ENCODE peak calls at places on chromosomes 3 and 15, in five cellular contexts. One of them, this sample, is unnamed.

GRCh38 chr3:182165234-182165633 is 453.5 kb downstream of the SOX2 start:
- DNase-seq in epithelial cell of esophagus: peak
- DNase-seq in fibroblast of mammary gland: peak
- DNase-seq in foreskin fibroblast: no peak
- DNase-seq in fibroblast of the aortic adventitia: no peak
- DNase-seq in this sample: no peak

GRCh38 chr3:67593761-67594234 is 60.6 kb downstream of the SUCLG2 start:
- DNase-seq in epithelial cell of esophagus: peak
- DNase-seq in fibroblast of mammary gland: peak
- DNase-seq in foreskin fibroblast: peak
- DNase-seq in fibroblast of the aortic adventitia: peak
- DNase-seq in this sample: peak

GRCh38 chr15:68798695-68799094 is 22.0 kb downstream of the ANP32A start:
- DNase-seq in epithelial cell of esophagus: no peak
- DNase-seq in fibroblast of mammary gland: no peak
- DNase-seq in foreskin fibroblast: no peak
- DNase-seq in fibroblast of the aortic adventitia: no peak
- DNase-seq in this sample: no peak

GRCh38 chr3:169980055-169980454 is 13.4 kb downstream of the SEC62 start:
- DNase-seq in epithelial cell of esophagus: peak
- DNase-seq in fibroblast of mammary gland: peak
- DNase-seq in foreskin fibroblast: no peak
- DNase-seq in fibroblast of the aortic adventitia: peak
- DNase-seq in this sample: no peak

GRCh38 chr3:59981377-59981776 is 931.6 kb upstream of the CFAP20DC start:
- DNase-seq in epithelial cell of esophagus: no peak
- DNase-seq in fibroblast of mammary gland: no peak
- DNase-seq in foreskin fibroblast: no peak
- DNase-seq in fibroblast of the aortic adventitia: no peak
- DNase-seq in this sample: no peak

GRCh38 chr3:179071569-179072397 is at the start of gene ZMAT3:
- DNase-seq in epithelial cell of esophagus: peak
- DNase-seq in fibroblast of mammary gland: peak
- DNase-seq in foreskin fibroblast: peak
- DNase-seq in fibroblast of the aortic adventitia: peak
- DNase-seq in this sample: peak

GRCh38 chr3:132723024-132723462 is 834 bp upstream of the NPHP3 start:
- DNase-seq in epithelial cell of esophagus: no peak
- DNase-seq in fibroblast of mammary gland: no peak
- DNase-seq in foreskin fibroblast: no peak
- DNase-seq in fibroblast of the aortic adventitia: no peak
- DNase-seq in this sample: no peak

GRCh38 chr3:49535971-49536874 is 18.1 kb upstream of the BSN start:
- DNase-seq in epithelial cell of esophagus: no peak
- DNase-seq in fibroblast of mammary gland: peak
- DNase-seq in foreskin fibroblast: peak
- DNase-seq in fibroblast of the aortic adventitia: no peak
- DNase-seq in this sample: no peak

GRCh38 chr3:31106204-31106603 is 211.7 kb upstream of the GADL1 start:
- DNase-seq in epithelial cell of esophagus: peak
- DNase-seq in fibroblast of mammary gland: peak
- DNase-seq in foreskin fibroblast: peak
- DNase-seq in fibroblast of the aortic adventitia: peak
- DNase-seq in this sample: peak

GRCh38 chr3:127177226-127177625 is 15.7 kb upstream of the PRR23E start:
- DNase-seq in epithelial cell of esophagus: peak
- DNase-seq in fibroblast of mammary gland: peak
- DNase-seq in foreskin fibroblast: no peak
- DNase-seq in fibroblast of the aortic adventitia: peak
- DNase-seq in this sample: no peak
- TF ChIP-seq CTCF in epithelial cell of esophagus: peak
- TF ChIP-seq CTCF in fibroblast of mammary gland: peak
- TF ChIP-seq CTCF in foreskin fibroblast: no peak
- TF ChIP-seq CTCF in fibroblast of the aortic adventitia: peak
- TF ChIP-seq CTCF in this sample: no peak

GRCh38 chr15:88911766-88912118 is 1.4 kb downstream of the MFGE8 start:
- DNase-seq in epithelial cell of esophagus: peak
- DNase-seq in fibroblast of mammary gland: peak
- DNase-seq in foreskin fibroblast: no peak
- DNase-seq in fibroblast of the aortic adventitia: no peak
- DNase-seq in this sample: no peak
- H3K4me3 ChIP-seq in epithelial cell of esophagus: peak
- H3K4me3 ChIP-seq in fibroblast of mammary gland: peak
- H3K4me3 ChIP-seq in foreskin fibroblast: peak
- H3K4me3 ChIP-seq in fibroblast of the aortic adventitia: peak
- H3K4me3 ChIP-seq in this sample: peak

GRCh38 chr15:55993804-55994539 is 560 bp upstream of the NEDD4 start:
- DNase-seq in epithelial cell of esophagus: peak
- DNase-seq in fibroblast of mammary gland: peak
- DNase-seq in foreskin fibroblast: peak
- DNase-seq in fibroblast of the aortic adventitia: peak
- DNase-seq in this sample: peak

GRCh38 chr15:55992769-55993110 is 672 bp downstream of the NEDD4 start:
- DNase-seq in epithelial cell of esophagus: no peak
- DNase-seq in fibroblast of mammary gland: no peak
- DNase-seq in foreskin fibroblast: no peak
- DNase-seq in fibroblast of the aortic adventitia: peak
- DNase-seq in this sample: no peak

GRCh38 chr15:55990986-55991385 is 2.4 kb downstream of the NEDD4 start:
- DNase-seq in epithelial cell of esophagus: no peak
- DNase-seq in fibroblast of mammary gland: no peak
- DNase-seq in foreskin fibroblast: no peak
- DNase-seq in fibroblast of the aortic adventitia: peak
- DNase-seq in this sample: no peak

GRCh38 chr15:55991841-55992768 is 1.3 kb downstream of the NEDD4 start:
- DNase-seq in epithelial cell of esophagus: no peak
- DNase-seq in fibroblast of mammary gland: peak
- DNase-seq in foreskin fibroblast: no peak
- DNase-seq in fibroblast of the aortic adventitia: peak
- DNase-seq in this sample: no peak

GRCh38 chr15:55993111-55993803 is at the start of gene NEDD4:
- DNase-seq in epithelial cell of esophagus: peak
- DNase-seq in fibroblast of mammary gland: peak
- DNase-seq in foreskin fibroblast: peak
- DNase-seq in fibroblast of the aortic adventitia: peak
- DNase-seq in this sample: peak
- TF ChIP-seq CTCF in epithelial cell of esophagus: peak
- TF ChIP-seq CTCF in fibroblast of mammary gland: peak
- TF ChIP-seq CTCF in foreskin fibroblast: peak
- TF ChIP-seq CTCF in fibroblast of the aortic adventitia: peak
- TF ChIP-seq CTCF in this sample: peak

DNA sequence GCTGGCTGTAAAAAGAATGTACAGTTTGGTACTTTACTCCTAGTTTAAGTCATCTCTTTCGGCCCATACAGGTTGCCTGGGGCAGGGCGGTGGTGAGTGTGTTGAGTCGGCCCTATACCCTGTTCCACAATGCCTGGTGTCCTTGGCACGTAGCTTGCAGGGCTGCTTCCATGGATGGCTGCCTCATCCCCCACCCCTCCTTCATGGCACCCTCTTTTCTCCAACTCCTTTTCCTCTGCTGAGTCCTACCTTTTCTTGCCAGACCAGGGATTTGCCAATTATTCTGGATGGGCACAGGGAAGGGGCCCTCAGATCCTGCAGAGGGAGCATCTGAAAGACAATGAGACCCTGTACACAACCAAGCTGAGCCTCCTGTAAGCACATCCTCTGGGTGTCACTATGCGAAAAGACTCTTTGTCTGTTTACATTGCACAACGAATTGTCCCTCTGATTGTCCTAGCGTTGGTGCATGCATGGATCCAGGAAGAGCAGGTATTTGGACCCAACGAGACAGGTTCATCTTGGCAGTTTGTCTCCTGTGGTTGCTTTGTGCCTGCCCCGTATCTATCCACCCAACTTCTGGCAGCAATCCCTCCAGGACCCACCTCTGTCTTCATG is 73.6 kb upstream of the CGNL1 start:
- DNase-seq in epithelial cell of esophagus: no peak
- DNase-seq in fibroblast of mammary gland: no peak
- DNase-seq in foreskin fibroblast: no peak
- DNase-seq in fibroblast of the aortic adventitia: no peak
- DNase-seq in this sample: no peak
- H3K4me3 ChIP-seq in epithelial cell of esophagus: no peak
- H3K4me3 ChIP-seq in fibroblast of mammary gland: no peak
- H3K4me3 ChIP-seq in foreskin fibroblast: no peak
- H3K4me3 ChIP-seq in fibroblast of the aortic adventitia: no peak
- H3K4me3 ChIP-seq in this sample: no peak

GRCh38 chr15:63396546-63396939 is 14.9 kb upstream of the CA12 start:
- DNase-seq in epithelial cell of esophagus: no peak
- DNase-seq in fibroblast of mammary gland: no peak
- DNase-seq in foreskin fibroblast: no peak
- DNase-seq in fibroblast of the aortic adventitia: no peak
- DNase-seq in this sample: no peak
- TF ChIP-seq CTCF in epithelial cell of esophagus: no peak
- TF ChIP-seq CTCF in fibroblast of mammary gland: no peak
- TF ChIP-seq CTCF in foreskin fibroblast: no peak
- TF ChIP-seq CTCF in fibroblast of the aortic adventitia: no peak
- TF ChIP-seq CTCF in this sample: no peak

GRCh38 chr3:72974956-72975355 is 21.7 kb upstream of the PPP4R2 start:
- DNase-seq in epithelial cell of esophagus: peak
- DNase-seq in fibroblast of mammary gland: no peak
- DNase-seq in foreskin fibroblast: no peak
- DNase-seq in fibroblast of the aortic adventitia: no peak
- DNase-seq in this sample: no peak

GRCh38 chr3:72970942-72971341 is 25.7 kb upstream of the PPP4R2 start:
- DNase-seq in epithelial cell of esophagus: no peak
- DNase-seq in fibroblast of mammary gland: no peak
- DNase-seq in foreskin fibroblast: no peak
- DNase-seq in fibroblast of the aortic adventitia: no peak
- DNase-seq in this sample: no peak

GRCh38 chr3:72973786-72974185 is 22.8 kb upstream of the PPP4R2 start:
- DNase-seq in epithelial cell of esophagus: peak
- DNase-seq in fibroblast of mammary gland: no peak
- DNase-seq in foreskin fibroblast: no peak
- DNase-seq in fibroblast of the aortic adventitia: no peak
- DNase-seq in this sample: no peak

GRCh38 chr3:72972706-72973030 is 23.9 kb upstream of the PPP4R2 start:
- DNase-seq in epithelial cell of esophagus: no peak
- DNase-seq in fibroblast of mammary gland: no peak
- DNase-seq in foreskin fibroblast: no peak
- DNase-seq in fibroblast of the aortic adventitia: no peak
- DNase-seq in this sample: no peak

DNA sequence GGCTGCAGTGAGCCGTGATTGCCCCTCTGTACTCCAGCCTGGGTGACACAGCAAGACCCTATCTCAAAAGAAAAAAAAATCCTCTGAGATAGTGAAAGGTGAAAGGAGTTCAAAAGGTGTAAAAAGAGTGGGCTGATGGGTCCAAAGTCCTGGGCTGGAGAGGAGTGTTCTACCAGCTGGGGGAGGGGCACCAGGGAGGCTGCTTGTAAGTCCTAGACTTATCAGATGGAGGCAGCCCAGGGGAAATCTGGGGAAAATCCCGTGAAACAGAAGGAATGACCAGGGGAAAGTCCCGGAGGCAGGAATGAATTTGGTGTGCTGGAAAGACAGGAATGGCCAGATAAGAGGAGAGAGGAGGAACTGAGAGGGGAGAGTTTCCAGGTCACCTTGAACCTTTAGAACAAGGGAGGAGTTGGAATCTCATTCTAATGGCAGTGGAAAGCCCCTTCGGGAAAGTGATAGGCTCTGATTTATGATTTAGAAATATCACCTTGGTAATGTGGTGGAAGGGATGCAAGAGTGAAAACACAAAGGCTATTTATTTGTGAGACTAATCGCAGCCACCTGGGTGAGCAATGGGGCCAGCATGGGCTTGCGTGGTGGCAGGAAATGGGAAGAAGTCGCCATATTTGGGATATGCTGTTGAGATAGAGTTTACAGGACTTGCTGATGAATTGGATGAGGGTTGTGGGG is 23.4 kb upstream of the PPP4R2 start:
- DNase-seq in epithelial cell of esophagus: peak
- DNase-seq in fibroblast of mammary gland: no peak
- DNase-seq in foreskin fibroblast: no peak
- DNase-seq in fibroblast of the aortic adventitia: peak
- DNase-seq in this sample: no peak
- H3K4me3 ChIP-seq in epithelial cell of esophagus: no peak
- H3K4me3 ChIP-seq in fibroblast of mammary gland: no peak
- H3K4me3 ChIP-seq in foreskin fibroblast: no peak
- H3K4me3 ChIP-seq in fibroblast of the aortic adventitia: no peak
- H3K4me3 ChIP-seq in this sample: no peak

DNA sequence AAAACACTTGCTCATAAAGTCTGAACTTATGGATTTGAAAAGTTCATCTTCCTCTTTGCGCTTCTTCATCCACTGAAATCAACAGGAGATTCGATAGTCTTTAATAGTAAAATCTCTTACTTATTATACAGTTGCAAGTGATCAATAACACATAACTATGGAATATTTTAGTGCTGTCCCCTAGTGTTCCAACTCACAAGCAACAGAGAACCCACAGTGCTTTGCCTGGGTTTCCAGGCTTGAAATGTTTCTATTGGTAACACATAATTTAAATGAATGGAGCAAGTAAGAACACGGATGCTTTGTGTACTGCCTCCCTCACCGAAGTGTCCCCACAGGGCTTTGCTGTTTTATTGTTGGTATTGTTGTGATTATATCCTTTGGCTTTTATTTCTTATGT is 93.5 kb downstream of the WDR72 start:
- DNase-seq in epithelial cell of esophagus: no peak
- DNase-seq in fibroblast of mammary gland: no peak
- DNase-seq in foreskin fibroblast: no peak
- DNase-seq in fibroblast of the aortic adventitia: no peak
- DNase-seq in this sample: no peak
- TF ChIP-seq CTCF in epithelial cell of esophagus: peak
- TF ChIP-seq CTCF in fibroblast of mammary gland: no peak
- TF ChIP-seq CTCF in foreskin fibroblast: no peak
- TF ChIP-seq CTCF in fibroblast of the aortic adventitia: no peak
- TF ChIP-seq CTCF in this sample: peak

DNA sequence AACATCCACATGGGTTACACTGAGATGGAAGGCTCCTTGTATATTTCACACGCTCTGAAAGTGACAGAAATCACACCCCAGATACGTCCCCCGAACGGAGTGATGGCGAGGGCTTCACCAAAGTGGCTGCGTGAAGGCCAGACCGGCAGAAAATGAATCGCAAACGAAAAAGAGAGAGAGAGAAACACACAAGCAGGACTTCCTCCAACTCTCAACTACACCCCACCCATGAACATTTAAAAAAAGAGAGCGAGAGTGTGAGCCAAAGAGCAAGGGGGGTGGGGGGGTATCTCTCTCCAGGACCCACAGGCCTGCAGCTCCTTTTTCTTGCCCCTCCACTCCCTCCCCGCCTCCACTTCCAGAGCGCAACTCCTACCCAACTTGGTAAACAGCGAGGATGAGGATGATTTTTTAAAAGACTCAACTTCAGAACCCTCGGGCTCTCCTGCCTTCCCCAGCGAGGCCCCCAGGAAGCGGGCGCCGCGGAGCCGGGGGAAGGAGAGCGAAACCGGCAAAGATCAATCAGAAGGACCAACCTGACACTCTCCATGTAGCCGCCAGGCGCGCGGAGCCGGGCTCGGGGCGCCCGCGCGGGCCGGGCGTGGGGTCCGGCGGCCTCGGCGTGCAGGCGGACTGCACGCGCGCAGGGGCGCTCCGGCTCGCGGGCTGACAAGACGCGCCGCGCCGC is 519.1 kb downstream of the FOXP1 start:
- DNase-seq in epithelial cell of esophagus: peak
- DNase-seq in fibroblast of mammary gland: peak
- DNase-seq in foreskin fibroblast: peak
- DNase-seq in fibroblast of the aortic adventitia: peak
- DNase-seq in this sample: peak
- H3K4me3 ChIP-seq in epithelial cell of esophagus: peak
- H3K4me3 ChIP-seq in fibroblast of mammary gland: peak
- H3K4me3 ChIP-seq in foreskin fibroblast: peak
- H3K4me3 ChIP-seq in fibroblast of the aortic adventitia: peak
- H3K4me3 ChIP-seq in this sample: peak

This sample was measured in brain microvascular endothelial cell.